ENCODE peak calls at places on chromosomes 5 and 9, in eight cellular contexts. One of them, this sample, is unnamed.

GRCh38 chr5:38208782-38209378 is 49.5 kb upstream of the EGFLAM start:
- DNase-seq in T-helper 2 cell: no peak
- DNase-seq in lung microvascular endothelial cell: peak
- DNase-seq in left kidney: peak
- DNase-seq in activated CD4-positive, alpha-beta T cell treated with anti-CD3 and anti-CD28 coated beads, Interleukin-2, amount 50 U/mL, for 4 hours: no peak
- DNase-seq in activated naive CD4-positive, alpha-beta T cell treated with Interleukin-2 at 50 U/mL for 16 hours: no peak
- DNase-seq in NCI-H2029 treated with DMSO at 0.1 percent for 48 hours: no peak
- DNase-seq in MG63: peak
- DNase-seq in this sample: peak

GRCh38 chr5:56004874-56005273 is 10.1 kb upstream of the IL6ST start:
- DNase-seq in T-helper 2 cell: no peak
- DNase-seq in lung microvascular endothelial cell: no peak
- DNase-seq in left kidney: no peak
- DNase-seq in activated CD4-positive, alpha-beta T cell treated with anti-CD3 and anti-CD28 coated beads, Interleukin-2, amount 50 U/mL, for 4 hours: no peak
- DNase-seq in activated naive CD4-positive, alpha-beta T cell treated with Interleukin-2 at 50 U/mL for 16 hours: no peak
- DNase-seq in NCI-H2029 treated with DMSO at 0.1 percent for 48 hours: no peak
- DNase-seq in MG63: no peak
- DNase-seq in this sample: no peak

GRCh38 chr5:109921735-109922395 is 232.1 kb downstream of the MAN2A1 start:
- DNase-seq in T-helper 2 cell: no peak
- DNase-seq in lung microvascular endothelial cell: no peak
- DNase-seq in left kidney: peak
- DNase-seq in activated CD4-positive, alpha-beta T cell treated with anti-CD3 and anti-CD28 coated beads, Interleukin-2, amount 50 U/mL, for 4 hours: peak
- DNase-seq in activated naive CD4-positive, alpha-beta T cell treated with Interleukin-2 at 50 U/mL for 16 hours: peak
- DNase-seq in NCI-H2029 treated with DMSO at 0.1 percent for 48 hours: no peak
- DNase-seq in MG63: no peak
- DNase-seq in this sample: no peak

GRCh38 chr5:138276402-138277054 is 2.1 kb upstream of the GFRA3 start:
- DNase-seq in T-helper 2 cell: no peak
- DNase-seq in lung microvascular endothelial cell: no peak
- DNase-seq in left kidney: peak
- DNase-seq in activated CD4-positive, alpha-beta T cell treated with anti-CD3 and anti-CD28 coated beads, Interleukin-2, amount 50 U/mL, for 4 hours: no peak
- DNase-seq in activated naive CD4-positive, alpha-beta T cell treated with Interleukin-2 at 50 U/mL for 16 hours: no peak
- DNase-seq in NCI-H2029 treated with DMSO at 0.1 percent for 48 hours: peak
- DNase-seq in MG63: no peak
- DNase-seq in this sample: no peak

GRCh38 chr9:107227696-107228258 is 55.3 kb upstream of the RAD23B start:
- DNase-seq in T-helper 2 cell: no peak
- DNase-seq in lung microvascular endothelial cell: no peak
- DNase-seq in left kidney: no peak
- DNase-seq in activated CD4-positive, alpha-beta T cell treated with anti-CD3 and anti-CD28 coated beads, Interleukin-2, amount 50 U/mL, for 4 hours: no peak
- DNase-seq in activated naive CD4-positive, alpha-beta T cell treated with Interleukin-2 at 50 U/mL for 16 hours: no peak
- DNase-seq in NCI-H2029 treated with DMSO at 0.1 percent for 48 hours: no peak
- DNase-seq in MG63: no peak
- DNase-seq in this sample: no peak

GRCh38 chr5:14663734-14664269 is 716 bp upstream of the OTULIN start:
- DNase-seq in T-helper 2 cell: no peak
- DNase-seq in lung microvascular endothelial cell: peak
- DNase-seq in left kidney: peak
- DNase-seq in activated CD4-positive, alpha-beta T cell treated with anti-CD3 and anti-CD28 coated beads, Interleukin-2, amount 50 U/mL, for 4 hours: no peak
- DNase-seq in activated naive CD4-positive, alpha-beta T cell treated with Interleukin-2 at 50 U/mL for 16 hours: peak
- DNase-seq in NCI-H2029 treated with DMSO at 0.1 percent for 48 hours: no peak
- DNase-seq in MG63: peak
- DNase-seq in this sample: no peak

GRCh38 chr5:172897691-172898512 is 61.3 kb upstream of the RPL26L1 start:
- DNase-seq in T-helper 2 cell: no peak
- DNase-seq in lung microvascular endothelial cell: peak
- DNase-seq in left kidney: no peak
- DNase-seq in activated CD4-positive, alpha-beta T cell treated with anti-CD3 and anti-CD28 coated beads, Interleukin-2, amount 50 U/mL, for 4 hours: no peak
- DNase-seq in activated naive CD4-positive, alpha-beta T cell treated with Interleukin-2 at 50 U/mL for 16 hours: no peak
- DNase-seq in NCI-H2029 treated with DMSO at 0.1 percent for 48 hours: no peak
- DNase-seq in MG63: peak
- DNase-seq in this sample: peak

GRCh38 chr5:149035282-149035882 is 27.5 kb downstream of the SH3TC2 start:
- DNase-seq in T-helper 2 cell: peak
- DNase-seq in lung microvascular endothelial cell: peak
- DNase-seq in left kidney: peak
- DNase-seq in activated CD4-positive, alpha-beta T cell treated with anti-CD3 and anti-CD28 coated beads, Interleukin-2, amount 50 U/mL, for 4 hours: peak
- DNase-seq in activated naive CD4-positive, alpha-beta T cell treated with Interleukin-2 at 50 U/mL for 16 hours: peak
- DNase-seq in NCI-H2029 treated with DMSO at 0.1 percent for 48 hours: peak
- DNase-seq in MG63: peak
- DNase-seq in this sample: peak

GRCh38 chr5:137800700-137801411 is 46.7 kb upstream of the HNRNPA0 start:
- DNase-seq in T-helper 2 cell: no peak
- DNase-seq in lung microvascular endothelial cell: no peak
- DNase-seq in left kidney: peak
- DNase-seq in activated CD4-positive, alpha-beta T cell treated with anti-CD3 and anti-CD28 coated beads, Interleukin-2, amount 50 U/mL, for 4 hours: no peak
- DNase-seq in activated naive CD4-positive, alpha-beta T cell treated with Interleukin-2 at 50 U/mL for 16 hours: no peak
- DNase-seq in NCI-H2029 treated with DMSO at 0.1 percent for 48 hours: no peak
- DNase-seq in MG63: no peak
- DNase-seq in this sample: no peak

GRCh38 chr5:13957032-13957645 is 12.7 kb upstream of the DNAH5 start:
- DNase-seq in T-helper 2 cell: no peak
- DNase-seq in lung microvascular endothelial cell: peak
- DNase-seq in left kidney: peak
- DNase-seq in activated CD4-positive, alpha-beta T cell treated with anti-CD3 and anti-CD28 coated beads, Interleukin-2, amount 50 U/mL, for 4 hours: no peak
- DNase-seq in activated naive CD4-positive, alpha-beta T cell treated with Interleukin-2 at 50 U/mL for 16 hours: no peak
- DNase-seq in NCI-H2029 treated with DMSO at 0.1 percent for 48 hours: peak
- DNase-seq in MG63: peak
- DNase-seq in this sample: peak

GRCh38 chr9:90034071-90034470 is 429.3 kb downstream of the GADD45G start:
- DNase-seq in T-helper 2 cell: no peak
- DNase-seq in lung microvascular endothelial cell: no peak
- DNase-seq in left kidney: no peak
- DNase-seq in activated CD4-positive, alpha-beta T cell treated with anti-CD3 and anti-CD28 coated beads, Interleukin-2, amount 50 U/mL, for 4 hours: no peak
- DNase-seq in activated naive CD4-positive, alpha-beta T cell treated with Interleukin-2 at 50 U/mL for 16 hours: no peak
- DNase-seq in NCI-H2029 treated with DMSO at 0.1 percent for 48 hours: no peak
- DNase-seq in MG63: no peak
- DNase-seq in this sample: no peak

GRCh38 chr5:867300-867699 is 16.5 kb upstream of the ZDHHC11 start:
- DNase-seq in T-helper 2 cell: no peak
- DNase-seq in lung microvascular endothelial cell: no peak
- DNase-seq in left kidney: no peak
- DNase-seq in activated CD4-positive, alpha-beta T cell treated with anti-CD3 and anti-CD28 coated beads, Interleukin-2, amount 50 U/mL, for 4 hours: no peak
- DNase-seq in activated naive CD4-positive, alpha-beta T cell treated with Interleukin-2 at 50 U/mL for 16 hours: no peak
- DNase-seq in NCI-H2029 treated with DMSO at 0.1 percent for 48 hours: no peak
- DNase-seq in MG63: no peak
- DNase-seq in this sample: no peak

GRCh38 chr9:95074632-95075269 is 242.8 kb downstream of the FANCC start:
- DNase-seq in T-helper 2 cell: no peak
- DNase-seq in lung microvascular endothelial cell: no peak
- DNase-seq in left kidney: peak
- DNase-seq in activated CD4-positive, alpha-beta T cell treated with anti-CD3 and anti-CD28 coated beads, Interleukin-2, amount 50 U/mL, for 4 hours: no peak
- DNase-seq in activated naive CD4-positive, alpha-beta T cell treated with Interleukin-2 at 50 U/mL for 16 hours: no peak
- DNase-seq in NCI-H2029 treated with DMSO at 0.1 percent for 48 hours: peak
- DNase-seq in MG63: no peak
- DNase-seq in this sample: no peak

GRCh38 chr5:164958688-164959087 is 1453.3 kb downstream of the MAT2B start:
- DNase-seq in T-helper 2 cell: no peak
- DNase-seq in lung microvascular endothelial cell: no peak
- DNase-seq in left kidney: no peak
- DNase-seq in activated CD4-positive, alpha-beta T cell treated with anti-CD3 and anti-CD28 coated beads, Interleukin-2, amount 50 U/mL, for 4 hours: no peak
- DNase-seq in activated naive CD4-positive, alpha-beta T cell treated with Interleukin-2 at 50 U/mL for 16 hours: no peak
- DNase-seq in NCI-H2029 treated with DMSO at 0.1 percent for 48 hours: no peak
- DNase-seq in MG63: no peak
- DNase-seq in this sample: no peak

GRCh38 chr9:134214395-134214765 is 50.0 kb upstream of the RNU6ATAC start:
- DNase-seq in T-helper 2 cell: no peak
- DNase-seq in lung microvascular endothelial cell: no peak
- DNase-seq in left kidney: no peak
- DNase-seq in activated CD4-positive, alpha-beta T cell treated with anti-CD3 and anti-CD28 coated beads, Interleukin-2, amount 50 U/mL, for 4 hours: no peak
- DNase-seq in activated naive CD4-positive, alpha-beta T cell treated with Interleukin-2 at 50 U/mL for 16 hours: no peak
- DNase-seq in NCI-H2029 treated with DMSO at 0.1 percent for 48 hours: no peak
- DNase-seq in MG63: no peak
- DNase-seq in this sample: no peak

GRCh38 chr9:127981559-127982121 is 851 bp upstream of the EEIG1 start:
- DNase-seq in T-helper 2 cell: no peak
- DNase-seq in lung microvascular endothelial cell: no peak
- DNase-seq in left kidney: no peak
- DNase-seq in activated CD4-positive, alpha-beta T cell treated with anti-CD3 and anti-CD28 coated beads, Interleukin-2, amount 50 U/mL, for 4 hours: no peak
- DNase-seq in activated naive CD4-positive, alpha-beta T cell treated with Interleukin-2 at 50 U/mL for 16 hours: no peak
- DNase-seq in NCI-H2029 treated with DMSO at 0.1 percent for 48 hours: no peak
- DNase-seq in MG63: no peak
- DNase-seq in this sample: peak

GRCh38 chr5:93586948-93587918 is 4.2 kb downstream of the NR2F1 start:
- DNase-seq in T-helper 2 cell: no peak
- DNase-seq in lung microvascular endothelial cell: peak
- DNase-seq in left kidney: peak
- DNase-seq in activated CD4-positive, alpha-beta T cell treated with anti-CD3 and anti-CD28 coated beads, Interleukin-2, amount 50 U/mL, for 4 hours: no peak
- DNase-seq in activated naive CD4-positive, alpha-beta T cell treated with Interleukin-2 at 50 U/mL for 16 hours: no peak
- DNase-seq in NCI-H2029 treated with DMSO at 0.1 percent for 48 hours: no peak
- DNase-seq in MG63: no peak
- DNase-seq in this sample: no peak

GRCh38 chr5:59485104-59485503 is 408.4 kb downstream of the PDE4D start:
- DNase-seq in T-helper 2 cell: no peak
- DNase-seq in lung microvascular endothelial cell: no peak
- DNase-seq in left kidney: no peak
- DNase-seq in activated CD4-positive, alpha-beta T cell treated with anti-CD3 and anti-CD28 coated beads, Interleukin-2, amount 50 U/mL, for 4 hours: no peak
- DNase-seq in activated naive CD4-positive, alpha-beta T cell treated with Interleukin-2 at 50 U/mL for 16 hours: no peak
- DNase-seq in NCI-H2029 treated with DMSO at 0.1 percent for 48 hours: no peak
- DNase-seq in MG63: no peak
- DNase-seq in this sample: no peak

GRCh38 chr9:136936645-136937170 is 7.8 kb downstream of the FBXW5 start:
- DNase-seq in T-helper 2 cell: no peak
- DNase-seq in lung microvascular endothelial cell: no peak
- DNase-seq in left kidney: no peak
- DNase-seq in activated CD4-positive, alpha-beta T cell treated with anti-CD3 and anti-CD28 coated beads, Interleukin-2, amount 50 U/mL, for 4 hours: no peak
- DNase-seq in activated naive CD4-positive, alpha-beta T cell treated with Interleukin-2 at 50 U/mL for 16 hours: no peak
- DNase-seq in NCI-H2029 treated with DMSO at 0.1 percent for 48 hours: no peak
- DNase-seq in MG63: no peak
- DNase-seq in this sample: no peak

GRCh38 chr9:93057024-93057702 is 1.3 kb upstream of the SUSD3 start:
- DNase-seq in T-helper 2 cell: no peak
- DNase-seq in lung microvascular endothelial cell: no peak
- DNase-seq in left kidney: peak
- DNase-seq in activated CD4-positive, alpha-beta T cell treated with anti-CD3 and anti-CD28 coated beads, Interleukin-2, amount 50 U/mL, for 4 hours: no peak
- DNase-seq in activated naive CD4-positive, alpha-beta T cell treated with Interleukin-2 at 50 U/mL for 16 hours: no peak
- DNase-seq in NCI-H2029 treated with DMSO at 0.1 percent for 48 hours: no peak
- DNase-seq in MG63: no peak
- DNase-seq in this sample: no peak

GRCh38 chr9:12838546-12838945 is 63.7 kb downstream of the LURAP1L start:
- DNase-seq in T-helper 2 cell: no peak
- DNase-seq in lung microvascular endothelial cell: no peak
- DNase-seq in left kidney: no peak
- DNase-seq in activated CD4-positive, alpha-beta T cell treated with anti-CD3 and anti-CD28 coated beads, Interleukin-2, amount 50 U/mL, for 4 hours: no peak
- DNase-seq in activated naive CD4-positive, alpha-beta T cell treated with Interleukin-2 at 50 U/mL for 16 hours: no peak
- DNase-seq in NCI-H2029 treated with DMSO at 0.1 percent for 48 hours: no peak
- DNase-seq in MG63: no peak
- DNase-seq in this sample: no peak